ENCODE peak calls at places on chromosome 21, in nine cellular contexts. D is adrenal gland, H is GM23338, L is ovary, N is brain microvascular endothelial cell, Y is sigmoid colon, Z is dorsolateral prefrontal cortex, V is astrocyte of the spinal cord, W is AG09309. P is an unnamed sample.

GRCh38 chr21:15415541-15416261 is 314.1 kb upstream of the USP25 start:
- DNase-seq in L (no peak), W (no peak), D (peak), Y (no peak), H (no peak), N (no peak), Z (no peak), V (peak), P (no peak)

GRCh38 chr21:33668180-33668579 is 25.9 kb downstream of the ITSN1 start:
- DNase-seq in D (no peak), Z (no peak), W (no peak), N (peak), V (no peak), L (no peak), H (no peak), Y (no peak), P (no peak)

GRCh38 chr21:36247316-36247715 is 72.7 kb upstream of the MORC3 start:
- DNase-seq in W (no peak), H (no peak), L (no peak), N (no peak), Y (no peak), D (no peak), V (peak), Z (no peak), P (peak)

GRCh38 chr21:44375686-44376320 is 22.4 kb downstream of the TRPM2 start:
- DNase-seq in Z (no peak), N (no peak), L (peak), V (no peak), W (no peak), Y (no peak), H (no peak), D (no peak), P (no peak)

GRCh38 chr21:15928686-15929085 is 198.9 kb downstream of the USP25 start:
- DNase-seq in W (no peak), Z (no peak), H (no peak), Y (no peak), D (no peak), V (no peak), L (no peak), N (no peak), P (no peak)

GRCh38 chr21:36249576-36250422 is 70.2 kb upstream of the MORC3 start:
- DNase-seq in Z (no peak), L (no peak), N (no peak), Y (no peak), D (no peak), W (no peak), V (no peak), H (no peak), P (no peak)

GRCh38 chr21:19322360-19322759 is 918.8 kb upstream of the TMPRSS15 start:
- DNase-seq in V (peak), Y (no peak), W (no peak), L (no peak), D (no peak), H (peak), N (no peak), Z (no peak), P (no peak)

GRCh38 chr21:34126269-34126668 is 52.9 kb downstream of the MRPS6 start:
- DNase-seq in V (peak), D (no peak), L (no peak), N (no peak), W (no peak), Z (no peak), Y (peak), H (peak), P (no peak)

GRCh38 chr21:14550200-14550599 is 4.1 kb upstream of the SAMSN1 start:
- DNase-seq in H (no peak), Y (no peak), N (no peak), L (no peak), V (no peak), Z (no peak), D (no peak), W (no peak), P (no peak)

GRCh38 chr21:41364308-41364707 is 2.5 kb downstream of the MX2 start:
- DNase-seq in D (no peak), Z (no peak), N (no peak), L (no peak), W (no peak), Y (no peak), V (no peak), H (no peak), P (no peak)

GRCh38 chr21:40793057-40793456 is 53.9 kb downstream of the DSCAM start:
- DNase-seq in N (no peak), Y (no peak), Z (no peak), V (peak), H (no peak), W (no peak), L (no peak), D (no peak), P (no peak)

GRCh38 chr21:34029724-34030528 is 43.5 kb upstream of the MRPS6 start:
- DNase-seq in N (peak), V (peak), L (no peak), W (no peak), D (peak), Y (no peak), H (peak), Z (peak), P (no peak)

GRCh38 chr21:24514081-24514733 is 1093.1 kb downstream of the MRPL39 start:
- DNase-seq in D (no peak), L (no peak), N (no peak), H (peak), Z (no peak), V (peak), W (no peak), Y (no peak), P (no peak)

GRCh38 chr21:24046816-24047443 is 1560.4 kb downstream of the MRPL39 start:
- DNase-seq in W (no peak), V (peak), N (no peak), Z (no peak), D (no peak), L (no peak), H (no peak), Y (no peak), P (no peak)

GRCh38 chr21:31347435-31348032 is 3.5 kb upstream of the TIAM1 start:
- DNase-seq in D (no peak), W (no peak), H (peak), V (peak), L (no peak), N (peak), Y (no peak), Z (no peak), P (no peak)

GRCh38 chr21:24428539-24429186 is 1178.6 kb downstream of the MRPL39 start:
- DNase-seq in N (no peak), H (no peak), L (no peak), Y (no peak), Z (no peak), W (no peak), D (no peak), V (no peak), P (no peak)

GRCh38 chr21:14119038-14119437 is 91.7 kb downstream of the LIPI start:
- DNase-seq in W (no peak), D (no peak), L (no peak), Z (no peak), Y (no peak), N (no peak), H (peak), V (no peak), P (no peak)

GRCh38 chr21:32782698-32783097 is 11.1 kb upstream of the PAXBP1 start:
- DNase-seq in Y (no peak), V (no peak), N (no peak), D (no peak), H (no peak), Z (no peak), W (no peak), L (no peak), P (no peak)

GRCh38 chr21:32812035-32812434 is 40.5 kb upstream of the PAXBP1 start:
- DNase-seq in D (no peak), N (no peak), Y (no peak), W (no peak), L (no peak), V (no peak), Z (no peak), H (no peak), P (no peak)

GRCh38 chr21:43598416-43599120 is 60.7 kb downstream of the HSF2BP start:
- DNase-seq in N (peak), Y (no peak), V (peak), D (no peak), L (no peak), Z (no peak), W (peak), H (no peak), P (no peak)

GRCh38 chr21:46551636-46552241 is 53.1 kb downstream of the S100B start:
- DNase-seq in W (no peak), Y (peak), Z (no peak), N (no peak), D (no peak), V (no peak), H (peak), L (no peak), P (no peak)

GRCh38 chr21:20882462-20883415 is 115.5 kb upstream of the NCAM2 start:
- DNase-seq in V (peak), Z (no peak), D (peak), Y (no peak), W (no peak), N (peak), H (peak), L (no peak), P (no peak)

GRCh38 chr21:16280731-16281130 is 550.9 kb downstream of the USP25 start:
- DNase-seq in L (no peak), W (no peak), V (no peak), H (no peak), N (peak), D (no peak), Y (no peak), Z (no peak), P (no peak)

GRCh38 chr21:37233551-37234146 is 33.5 kb downstream of the VPS26C start:
- DNase-seq in H (no peak), D (no peak), W (no peak), Z (no peak), V (no peak), L (no peak), N (no peak), Y (no peak), P (no peak)

GRCh38 chr21:39630827-39631226 is 18.1 kb downstream of the B3GALT5 start:
- DNase-seq in Y (no peak), Z (no peak), W (no peak), L (no peak), H (no peak), V (peak), D (no peak), N (no peak), P (no peak)

GRCh38 chr21:43611598-43612369 is 47.5 kb downstream of the HSF2BP start:
- DNase-seq in W (no peak), Y (peak), L (peak), H (peak), V (peak), D (peak), N (peak), Z (no peak), P (no peak)

GRCh38 chr21:14096577-14096976 is 114.2 kb downstream of the LIPI start:
- DNase-seq in W (no peak), L (no peak), N (no peak), V (no peak), Y (peak), D (no peak), H (no peak), Z (no peak), P (no peak)

GRCh38 chr21:36420571-36421339 is 35.6 kb downstream of the CHAF1B start:
- DNase-seq in Y (no peak), N (no peak), D (no peak), Z (no peak), L (peak), V (no peak), H (no peak), W (no peak), P (no peak)

GRCh38 chr21:41171210-41171609 is 3.2 kb downstream of the BACE2 start:
- DNase-seq in H (no peak), L (no peak), V (peak), D (no peak), W (no peak), N (no peak), Y (peak), Z (no peak), P (no peak)

GRCh38 chr21:40070871-40071270 is 203.6 kb downstream of the PCP4 start:
- DNase-seq in H (no peak), L (no peak), V (no peak), Y (peak), Z (no peak), W (no peak), N (no peak), D (peak), P (no peak)

GRCh38 chr21:20083925-20084324 is 914.3 kb upstream of the NCAM2 start:
- DNase-seq in W (no peak), H (no peak), N (no peak), L (no peak), Z (no peak), V (no peak), Y (no peak), D (no peak), P (no peak)

GRCh38 chr21:36709030-36709867 is 10.3 kb downstream of the SIM2 start:
- DNase-seq in Y (peak), N (no peak), Z (no peak), D (no peak), H (peak), V (no peak), W (no peak), L (no peak), P (no peak)

GRCh38 chr21:45420061-45420521 is 15.1 kb downstream of the COL18A1 start:
- DNase-seq in H (no peak), Y (peak), V (no peak), Z (no peak), N (no peak), W (no peak), L (peak), D (peak), P (no peak)
- H3K4me3 ChIP-seq in H (no peak), Y (no peak), V (no peak), Z (peak), N (no peak), W (no peak), L (no peak), D (no peak), P (no peak)

DNA sequence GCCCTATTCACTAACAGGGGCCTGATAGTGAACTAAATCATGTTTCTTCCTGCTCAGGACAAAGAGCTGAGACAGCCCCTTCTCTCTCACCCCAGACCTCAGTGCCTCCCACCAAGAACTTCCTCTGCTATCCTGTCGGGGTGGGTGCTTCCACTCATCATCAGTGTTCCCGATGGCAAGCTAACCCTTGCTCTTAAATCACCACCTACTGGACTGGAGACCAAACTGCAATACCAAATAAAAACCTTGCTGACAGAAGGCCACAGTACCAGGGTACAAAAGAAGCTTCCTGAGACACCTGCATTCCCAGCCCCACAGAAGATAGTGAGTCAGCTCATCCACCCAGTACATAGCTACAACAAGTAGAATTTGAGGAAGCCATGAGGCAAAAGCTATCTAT is 799.5 kb downstream of the LTN1 start:
- DNase-seq in N (no peak), W (no peak), Z (no peak), H (peak), Y (no peak), L (no peak), V (no peak), D (no peak), P (no peak)
- TF ChIP-seq CTCF in N (peak), W (no peak), Z (no peak), H (peak), Y (no peak), L (no peak), V (no peak), D (no peak), P (no peak)

GRCh38 chr21:38477241-38477640 is 21.0 kb downstream of the ERG start:
- DNase-seq in H (no peak), V (no peak), Z (no peak), W (no peak), L (no peak), D (no peak), N (no peak), Y (no peak), P (no peak)
- H3K4me3 ChIP-seq in H (no peak), V (no peak), Z (no peak), W (no peak), L (no peak), D (no peak), N (no peak), Y (no peak), P (no peak)

GRCh38 chr21:17819878-17820232 is 699 bp upstream of the C21orf91 start:
- DNase-seq in D (peak), Y (no peak), W (no peak), N (no peak), Z (no peak), L (no peak), V (no peak), H (peak), P (no peak)
- TF ChIP-seq CTCF in D (peak), Y (no peak), W (no peak), N (no peak), Z (no peak), L (no peak), V (no peak), H (no peak), P (no peak)

GRCh38 chr21:29581393-29581792 is 282.7 kb downstream of the BACH1 start:
- DNase-seq in N (no peak), V (no peak), H (no peak), Y (no peak), Z (no peak), L (no peak), D (no peak), W (no peak), P (no peak)
- H3K4me3 ChIP-seq in N (no peak), V (no peak), H (no peak), Y (no peak), Z (no peak), L (no peak), D (no peak), W (no peak), P (no peak)

GRCh38 chr21:35220301-35220700 is 171.2 kb upstream of the RUNX1 start:
- DNase-seq in N (peak), Z (no peak), Y (no peak), D (no peak), W (no peak), H (no peak), V (no peak), L (no peak), P (no peak)

GRCh38 chr21:35217504-35218060 is 168.5 kb upstream of the RUNX1 start:
- DNase-seq in W (peak), D (no peak), V (peak), N (peak), Z (no peak), H (peak), Y (no peak), L (no peak), P (peak)

GRCh38 chr21:35219719-35220118 is 170.6 kb upstream of the RUNX1 start:
- DNase-seq in V (no peak), H (no peak), Y (no peak), W (no peak), D (no peak), N (no peak), L (no peak), Z (no peak), P (no peak)

GRCh38 chr21:35216966-35217365 is 167.9 kb upstream of the RUNX1 start:
- DNase-seq in H (no peak), N (no peak), Y (no peak), W (no peak), D (no peak), L (no peak), Z (no peak), V (no peak), P (no peak)

GRCh38 chr21:35219291-35219690 is 170.2 kb upstream of the RUNX1 start:
- DNase-seq in L (no peak), Z (no peak), V (no peak), N (no peak), W (no peak), Y (no peak), D (no peak), H (no peak), P (no peak)
- TF ChIP-seq CTCF in L (no peak), Z (no peak), V (no peak), N (no peak), W (no peak), Y (no peak), D (no peak), H (no peak), P (no peak)

GRCh38 chr21:30116474-30116873 is 50.1 kb downstream of the CLDN17 start:
- DNase-seq in W (no peak), Y (no peak), H (no peak), Z (no peak), N (no peak), L (no peak), V (no peak), D (no peak), P (no peak)
- H3K4me3 ChIP-seq in W (no peak), Y (no peak), H (no peak), Z (no peak), N (no peak), L (no peak), V (no peak), D (no peak), P (no peak)

DNA sequence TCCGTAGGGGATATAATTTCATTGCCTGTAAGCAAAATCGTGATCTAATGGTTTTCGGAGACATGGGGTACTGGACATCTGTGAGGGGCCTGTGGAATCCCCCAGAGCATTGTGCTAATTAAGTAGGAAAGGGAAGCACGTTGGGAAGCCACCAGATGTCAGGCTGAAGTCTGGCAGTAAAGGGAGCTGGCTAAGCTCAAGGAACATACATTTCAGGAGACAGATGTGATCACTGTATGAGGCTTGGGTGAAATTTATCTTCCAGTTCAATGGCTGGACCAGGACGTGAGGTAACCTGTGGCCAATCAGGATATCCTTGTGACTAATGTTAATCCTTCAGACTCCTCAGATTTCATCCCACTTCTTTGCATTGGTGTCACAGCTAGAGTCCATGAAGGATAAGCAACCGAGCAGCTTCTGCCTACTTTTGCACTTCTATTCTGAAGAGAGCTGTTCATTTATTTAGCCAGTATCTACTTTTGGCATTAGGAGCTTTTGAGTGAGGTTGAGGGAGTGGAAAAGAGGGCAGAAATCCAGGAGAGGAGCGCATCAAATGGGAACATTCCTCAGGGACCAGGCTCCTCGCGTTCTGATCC is 110.2 kb upstream of the APP start:
- DNase-seq in W (no peak), V (no peak), Y (no peak), L (no peak), H (peak), N (no peak), D (no peak), Z (no peak), P (no peak)
- TF ChIP-seq CTCF in W (peak), V (no peak), Y (no peak), L (no peak), H (no peak), N (no peak), D (no peak), Z (no peak), P (no peak)

GRCh38 chr21:42575111-42575510 is 61.5 kb downstream of the SLC37A1 start:
- DNase-seq in V (no peak), D (no peak), Z (no peak), L (peak), N (no peak), H (no peak), Y (no peak), W (no peak), P (no peak)
- H3K4me3 ChIP-seq in V (no peak), D (no peak), Z (no peak), L (no peak), N (no peak), H (no peak), Y (no peak), W (no peak), P (no peak)

GRCh38 chr21:26761174-26761915 is 83.9 kb downstream of the ADAMTS1 start:
- DNase-seq in W (no peak), L (no peak), N (no peak), D (no peak), Z (no peak), H (no peak), V (no peak), Y (no peak), P (no peak)

GRCh38 chr21:26769613-26770188 is 75.5 kb downstream of the ADAMTS1 start:
- DNase-seq in Y (no peak), H (peak), V (peak), N (peak), Z (no peak), L (no peak), D (no peak), W (no peak), P (no peak)

GRCh38 chr21:26766826-26767325 is 78.3 kb downstream of the ADAMTS1 start:
- DNase-seq in H (no peak), L (no peak), D (no peak), Z (no peak), N (no peak), W (no peak), Y (no peak), V (no peak), P (no peak)
- TF ChIP-seq CTCF in H (no peak), L (no peak), D (no peak), Z (no peak), N (no peak), W (no peak), Y (no peak), V (no peak), P (no peak)

P was measured in AG04449.